ENCODE peak calls at places on chromosomes 4 and X, in six cellular contexts. P is omental fat pad, C is GM12865, F is cardiac fibroblast, V is epithelial cell of esophagus, Z is progenitor cell of endocrine pancreas. E is an unnamed sample.

GRCh38 chr4:8103991-8104390 is 54.6 kb downstream of the ABLIM2 start:
- DNase-seq in P (no peak), C (no peak), F (no peak), V (no peak), Z (no peak), E (no peak)

GRCh38 chrX:53093177-53093655 is 726 bp upstream of the KANTR start:
- DNase-seq in P (no peak), C (peak; percentile 84), F (peak; percentile 86), V (peak; percentile 85), Z (peak; percentile 48), E (peak; percentile 72)

GRCh38 chr4:4427886-4428285 is 41.0 kb downstream of the NSG1 start:
- DNase-seq in P (no peak), C (no peak), F (no peak), V (no peak), Z (no peak), E (no peak)

GRCh38 chr4:139841464-139842195 is 176.0 kb downstream of the MGST2 start:
- DNase-seq in P (no peak), C (no peak), F (no peak), V (no peak), Z (peak; percentile 37), E (no peak)

GRCh38 chr4:78426972-78427371 is 124.6 kb upstream of the ANXA3 start:
- DNase-seq in P (no peak), C (no peak), F (no peak), V (no peak), Z (no peak), E (no peak)

GRCh38 chrX:68935362-68935761 is 106.5 kb downstream of the EFNB1 start:
- DNase-seq in P (no peak), C (no peak), F (no peak), V (peak; percentile 65), Z (no peak), E (no peak)

GRCh38 chr4:133131829-133132485 is 17.1 kb upstream of the PCDH10 start:
- DNase-seq in P (no peak), C (no peak), F (no peak), V (no peak), Z (no peak), E (no peak)

GRCh38 chrX:15739886-15740285 is 1.8 kb downstream of the CA5B start:
- DNase-seq in P (no peak), C (no peak), F (no peak), V (peak; percentile 7), Z (no peak), E (no peak)

GRCh38 chr4:38242822-38243384 is 282.7 kb downstream of the PTTG2 start:
- DNase-seq in P (no peak), C (no peak), F (no peak), V (no peak), Z (no peak), E (no peak)

GRCh38 chr4:175290401-175290800 is 372.2 kb downstream of the ADAM29 start:
- DNase-seq in P (no peak), C (no peak), F (no peak), V (no peak), Z (no peak), E (no peak)

GRCh38 chr4:168451331-168451730 is 29.0 kb downstream of the DDX60L start:
- DNase-seq in P (no peak), C (no peak), F (no peak), V (peak; percentile 5), Z (no peak), E (no peak)

GRCh38 chr4:3873446-3874415 is 107.5 kb downstream of the ADRA2C start:
- DNase-seq in P (no peak), C (no peak), F (no peak), V (no peak), Z (no peak), E (no peak)

GRCh38 chr4:175469519-175469918 is 342.5 kb downstream of the GPM6A start:
- DNase-seq in P (no peak), C (no peak), F (no peak), V (peak; percentile 51), Z (no peak), E (no peak)

GRCh38 chrX:116318672-116319071 is 117.7 kb upstream of the SLC6A14 start:
- DNase-seq in P (no peak), C (no peak), F (no peak), V (peak; percentile 54), Z (no peak), E (no peak)
- TF ChIP-seq CTCF in P (no peak), C (no peak), F (no peak), V (no peak), Z (no peak), E (no peak)

DNA sequence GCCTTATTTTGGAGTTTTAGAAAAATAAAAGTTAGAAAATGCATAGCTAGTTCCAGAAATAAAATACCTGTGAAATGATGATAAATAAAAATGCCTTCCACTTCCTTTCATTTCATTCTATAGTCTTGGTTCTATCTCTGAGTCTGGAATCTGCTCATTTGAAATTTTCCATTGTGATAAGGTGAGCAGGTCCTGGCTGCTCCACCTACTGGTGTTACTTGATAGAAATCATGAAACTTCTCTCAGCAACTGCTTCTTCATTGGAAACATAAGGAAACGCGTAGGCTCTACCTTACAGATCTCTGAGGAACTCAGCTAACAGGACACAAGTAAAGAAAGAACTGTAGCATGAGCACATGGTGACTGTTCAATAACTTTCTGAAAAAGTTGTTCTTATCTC is 141.8 kb downstream of the DCHS2 start:
- DNase-seq in P (no peak), C (no peak), F (peak; percentile 10), V (peak; percentile 43), Z (no peak), E (no peak)
- TF ChIP-seq CTCF in P (no peak), C (peak; percentile 17), F (peak; percentile 34), V (peak; percentile 74), Z (peak; percentile 58), E (no peak)

DNA sequence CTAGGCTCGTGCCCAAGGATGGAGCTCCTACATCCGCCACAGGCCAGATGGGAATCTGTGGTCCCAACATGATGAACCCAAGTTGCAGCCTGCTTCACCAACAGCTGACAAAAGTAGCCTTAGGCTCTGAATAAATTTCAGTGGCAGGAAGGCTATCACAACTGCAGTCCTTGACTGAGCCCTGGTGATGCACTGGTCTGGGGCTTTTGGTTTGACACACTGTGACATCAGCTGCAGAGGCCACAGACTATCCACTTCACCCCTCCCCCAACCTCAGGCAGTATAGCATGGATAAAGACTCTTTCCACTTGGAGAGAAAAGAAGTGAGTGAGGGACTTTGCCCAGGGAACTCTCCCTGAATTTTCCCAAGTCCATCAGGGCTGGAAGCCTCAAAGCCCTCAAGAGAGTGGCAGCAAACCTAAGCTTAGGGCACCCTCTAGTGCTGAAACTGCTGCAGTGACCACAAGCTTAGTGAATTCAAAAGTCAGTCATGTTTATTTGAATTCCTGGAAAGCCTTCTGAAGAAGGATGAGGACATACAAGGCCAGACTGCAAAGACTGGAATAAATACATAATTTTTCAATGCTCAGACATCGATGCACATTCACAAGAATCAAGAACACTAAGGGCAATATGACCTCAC is 135.0 kb upstream of the TENT5D start:
- DNase-seq in P (no peak), C (peak; percentile 18), F (peak; percentile 29), V (peak; percentile 45), Z (no peak), E (no peak)
- TF ChIP-seq CTCF in P (no peak), C (peak; percentile 40), F (peak; percentile 29), V (peak; percentile 61), Z (peak; percentile 69), E (peak; percentile 38)

GRCh38 chr4:170202721-170203120 is 113.0 kb upstream of the AADAT start:
- DNase-seq in P (no peak), C (no peak), F (no peak), V (no peak), Z (no peak), E (no peak)

GRCh38 chr4:170193496-170193895 is 103.7 kb upstream of the AADAT start:
- DNase-seq in P (no peak), C (no peak), F (no peak), V (peak; percentile 68), Z (no peak), E (no peak)

DNA sequence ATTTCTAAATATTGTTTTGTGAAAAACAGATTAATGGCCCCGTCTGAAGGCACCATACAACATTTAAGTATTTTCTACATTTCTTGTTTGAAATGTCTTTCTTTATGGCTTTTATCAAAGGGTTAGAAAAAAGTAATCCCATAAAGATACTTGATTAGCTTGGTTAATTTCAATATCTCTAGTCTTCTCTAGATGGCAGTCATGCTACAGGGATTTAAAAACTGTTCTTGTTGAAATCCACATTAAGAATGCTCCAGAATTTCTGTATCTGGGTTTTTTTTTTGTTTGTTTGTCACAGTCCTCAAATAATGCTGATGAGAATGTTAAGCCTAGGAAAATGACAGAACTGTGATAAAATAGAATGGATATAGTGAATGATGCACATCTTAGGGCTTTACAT is 109.0 kb upstream of the AADAT start:
- DNase-seq in P (no peak), C (no peak), F (no peak), V (peak; percentile 50), Z (no peak), E (no peak)
- TF ChIP-seq CTCF in P (no peak), C (no peak), F (no peak), V (peak; percentile 47), Z (peak; percentile 47), E (no peak)

GRCh38 chrX:8984231-8984630 is 49.7 kb downstream of the FAM9B start:
- DNase-seq in P (no peak), C (no peak), F (no peak), V (no peak), Z (no peak), E (no peak)

GRCh38 chrX:8988456-8988855 is 45.5 kb downstream of the FAM9B start:
- DNase-seq in P (no peak), C (no peak), F (peak; percentile 55), V (peak; percentile 88), Z (no peak), E (no peak)

GRCh38 chrX:8987672-8988250 is 46.2 kb downstream of the FAM9B start:
- DNase-seq in P (no peak), C (peak; percentile 0), F (no peak), V (peak; percentile 2), Z (no peak), E (no peak)
- TF ChIP-seq CTCF in P (no peak), C (no peak), F (no peak), V (no peak), Z (no peak), E (no peak)

GRCh38 chr4:101322743-101323142 is 24.6 kb downstream of the PPP3CA start:
- DNase-seq in P (no peak), C (no peak), F (no peak), V (no peak), Z (no peak), E (no peak)

GRCh38 chr4:101332424-101332823 is 14.9 kb downstream of the PPP3CA start:
- DNase-seq in P (no peak), C (no peak), F (no peak), V (no peak), Z (no peak), E (no peak)

GRCh38 chr4:101331017-101331416 is 16.3 kb downstream of the PPP3CA start:
- DNase-seq in P (no peak), C (no peak), F (no peak), V (peak; percentile 89), Z (no peak), E (no peak)

GRCh38 chr4:101326586-101326985 is 20.7 kb downstream of the PPP3CA start:
- DNase-seq in P (no peak), C (no peak), F (no peak), V (no peak), Z (no peak), E (no peak)

DNA sequence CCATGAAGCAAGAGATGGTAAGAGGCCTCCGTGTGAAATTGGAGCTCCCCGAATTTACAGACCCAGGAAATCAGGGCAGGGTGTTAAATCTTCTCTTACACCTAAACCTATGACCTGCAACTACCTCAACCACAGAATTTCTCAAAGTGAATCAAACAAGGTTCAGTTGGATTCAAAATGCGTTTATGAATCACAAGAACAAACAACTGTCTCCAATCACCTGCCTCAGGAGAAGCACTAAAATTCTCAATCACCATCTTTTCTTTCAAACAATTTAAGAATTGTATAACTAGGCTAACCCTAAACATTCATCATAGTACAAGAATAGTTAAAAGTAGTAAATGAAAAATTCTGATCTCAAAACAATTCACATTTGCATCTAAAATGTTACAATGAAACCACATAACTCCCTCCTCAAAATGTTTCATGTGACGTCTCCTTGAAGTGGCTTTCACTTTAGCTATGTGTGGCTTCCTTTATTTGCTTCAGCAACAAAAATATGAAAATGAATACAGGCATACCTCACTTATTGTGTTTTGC is 19.2 kb downstream of the PPP3CA start:
- DNase-seq in P (no peak), C (peak; percentile 75), F (no peak), V (no peak), Z (no peak), E (peak; percentile 26)
- TF ChIP-seq CTCF in P (no peak), C (no peak), F (no peak), V (no peak), Z (no peak), E (no peak)